ENCODE peak calls at places on chromosomes 2 and 18, in eight cellular contexts. R, S, G, C, O, T, B and A are unnamed samples. For H3K9me3, the result is how much of the 10 kb centered on the place peaks cover.

GRCh38 chr18:37540424-37541121 is 25.0 kb downstream of the CELF4 start:
- DNase-seq in B (no peak), T (no peak), C (no peak), O (no peak), S (no peak), G (no peak), R (peak), A (no peak)

GRCh38 chr2:109699646-109700045 is 85.5 kb downstream of the SOWAHC start:
- DNase-seq in G (no peak), O (no peak), B (no peak), R (no peak), S (no peak), T (peak), C (no peak), A (peak)

GRCh38 chr2:9637330-9637729 is 6.5 kb upstream of the YWHAQ start:
- DNase-seq in B (peak), G (peak), R (no peak), S (peak), O (no peak), C (no peak), T (peak), A (no peak)

GRCh38 chr2:156333951-156334495 is 1.5 kb upstream of the NR4A2 start:
- DNase-seq in C (peak), G (peak), S (no peak), R (peak), T (peak), B (no peak), O (peak), A (peak)

GRCh38 chr2:98086491-98087446 is at the start of gene VWA3B:
- DNase-seq in T (peak), R (peak), S (peak), G (peak), C (peak), O (peak), B (peak), A (peak)

GRCh38 chr18:32289480-32290075 is 99.7 kb downstream of the MEP1B start:
- DNase-seq in R (peak), B (peak), G (peak), O (peak), C (peak), S (peak), T (peak), A (peak)

GRCh38 chr2:128315829-128316776 is 2.6 kb downstream of the HS6ST1 start:
- DNase-seq in B (no peak), C (no peak), T (no peak), G (peak), R (peak), S (no peak), O (peak), A (peak)

GRCh38 chr2:128585706-128586105 is 267.0 kb upstream of the HS6ST1 start:
- DNase-seq in R (no peak), T (no peak), G (peak), O (no peak), S (no peak), C (no peak), B (peak), A (peak)

GRCh38 chr18:67266591-67267237 is 249.8 kb downstream of the DSEL start:
- DNase-seq in R (no peak), C (no peak), T (no peak), B (peak), O (no peak), G (peak), S (no peak), A (no peak)

GRCh38 chr18:78582898-78583738 is 396.5 kb upstream of the SALL3 start:
- DNase-seq in R (no peak), S (no peak), B (no peak), T (no peak), G (no peak), C (no peak), O (no peak), A (no peak)
- H3K9me3 ChIP-seq in R (under half), S (under half), B (under half), T (under half), G (under half), C (under half), O (under half), A (under half)

DNA sequence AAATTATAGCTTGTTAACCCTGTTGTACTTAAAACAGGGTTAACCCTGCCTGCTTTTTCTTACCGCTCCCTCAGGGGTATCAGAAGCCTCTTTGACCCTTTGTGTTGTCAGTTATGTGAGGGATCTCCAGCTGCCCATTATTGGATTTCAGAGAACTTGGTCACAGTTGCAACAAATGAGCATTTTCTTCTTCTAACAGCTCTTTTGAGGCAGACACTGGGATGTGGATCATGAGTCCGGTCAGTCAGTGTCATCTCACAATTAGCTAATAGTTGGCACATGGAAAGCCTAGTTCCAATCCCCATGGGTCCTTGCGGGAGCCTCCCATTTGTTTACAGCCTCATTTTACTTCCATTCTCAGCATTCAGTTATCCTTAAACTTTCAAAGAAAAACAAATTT is 546.9 kb upstream of the ZEB2 start:
- DNase-seq in G (peak), B (no peak), C (no peak), R (no peak), T (no peak), S (no peak), O (no peak), A (no peak)
- TF ChIP-seq EZH2phosphoT487 in G (no peak), B (no peak), C (no peak), R (no peak), T (no peak), S (no peak), O (no peak), A (no peak)

DNA sequence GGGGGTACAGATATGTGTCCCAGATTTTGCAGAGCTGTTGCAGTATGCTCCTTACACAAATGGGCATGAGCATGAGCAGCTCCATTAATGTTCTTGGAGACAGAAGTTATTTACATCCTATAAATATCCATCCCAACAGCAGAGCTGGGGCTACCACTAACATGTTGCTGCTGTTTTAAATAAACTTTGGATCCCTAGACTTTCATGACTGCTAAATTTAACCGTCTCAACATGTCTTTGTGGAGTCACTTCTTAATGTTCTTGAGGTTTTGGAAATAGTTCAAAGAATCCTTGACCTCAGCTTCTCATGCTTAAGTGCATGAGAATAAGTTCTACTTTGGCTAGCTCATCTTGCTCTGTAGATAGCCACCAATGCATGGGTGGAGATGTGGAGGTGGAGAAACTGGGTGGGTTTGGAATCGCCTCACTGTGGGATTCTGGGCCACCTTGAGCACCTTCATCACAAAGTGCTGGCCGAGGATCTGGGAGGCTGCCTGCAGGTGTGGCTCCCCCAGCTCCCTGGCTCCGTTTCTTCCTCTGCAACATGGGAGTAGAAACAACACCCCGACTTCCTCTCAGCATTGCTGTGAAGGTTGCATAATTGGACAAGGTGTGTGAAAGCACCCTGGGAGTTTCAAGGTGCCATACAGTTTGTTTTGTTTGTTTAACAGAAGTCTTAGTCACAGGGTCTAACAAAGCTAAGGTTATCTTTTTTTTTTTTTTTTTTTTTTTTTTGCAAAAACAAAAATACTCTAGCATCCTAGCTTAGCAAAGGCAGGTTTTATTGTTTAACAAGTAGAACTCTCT is 307.2 kb downstream of the MYCN start:
- DNase-seq in S (no peak), G (no peak), B (no peak), O (no peak), R (no peak), T (no peak), C (no peak), A (no peak)
- H3K9me3 ChIP-seq in S (under half), G (under half), B (under half), O (under half), R (under half), T (under half), C (under half), A (under half)

GRCh38 chr2:120347387-120348010 is 1.6 kb downstream of the INHBB start:
- DNase-seq in R (no peak), T (peak), B (no peak), O (no peak), C (no peak), S (no peak), G (peak), A (peak)
- TF ChIP-seq EZH2phosphoT487 in R (no peak), T (no peak), B (no peak), O (no peak), C (no peak), S (no peak), G (peak), A (no peak)

GRCh38 chr2:173935305-173935704 is 29.9 kb downstream of the SP3 start:
- DNase-seq in G (no peak), C (no peak), S (no peak), O (no peak), T (no peak), R (no peak), B (no peak), A (no peak)
- H3K9me3 ChIP-seq in G (under half), C (under half), S (under half), O (under half), T (under half), R (under half), B (under half), A (under half)